ENCODE peak calls at places on chromosomes 5 and 9, in five cellular contexts. D is bronchial epithelial cell, V is lower lobe of right lung, L is cardiac muscle cell, O is nephron progenitor cell. P is an unnamed sample.

GRCh38 chr5:166441-167372 is 24.6 kb upstream of the LRRC14B start:
- DNase-seq in V (peak), D (no peak), L (no peak), O (no peak), P (peak)

GRCh38 chr5:150513375-150514309 is 5.7 kb downstream of the NDST1 start:
- DNase-seq in O (peak), D (no peak), L (no peak), V (no peak), P (peak)

GRCh38 chr9:127838375-127839078 is 15.9 kb downstream of the ENG start:
- DNase-seq in O (peak), D (no peak), V (peak), L (peak), P (no peak)

GRCh38 chr5:132225165-132226032 is 2.3 kb downstream of the P4HA2 start:
- DNase-seq in D (peak), O (no peak), L (peak), V (no peak), P (peak)

GRCh38 chr5:175464414-175465233 is 13.7 kb upstream of the SFXN1 start:
- DNase-seq in V (no peak), O (peak), L (peak), D (peak), P (peak)

GRCh38 chr5:111972080-111972479 is 215.1 kb upstream of the NREP start:
- DNase-seq in L (no peak), O (no peak), V (no peak), D (no peak), P (no peak)

GRCh38 chr9:124771867-124772621 is 933 bp upstream of the NR6A1 start:
- DNase-seq in V (peak), L (peak), O (peak), D (peak), P (peak)

GRCh38 chr9:84411647-84412267 is 71.2 kb upstream of the SLC28A3 start:
- DNase-seq in L (no peak), O (no peak), D (no peak), V (no peak), P (no peak)

GRCh38 chr5:156815988-156816599 is 34.0 kb upstream of the PPP1R2B start:
- DNase-seq in O (peak), L (peak), V (no peak), D (peak), P (no peak)

GRCh38 chr5:30505014-30505886 is 688.2 kb upstream of the CDH6 start:
- DNase-seq in O (no peak), L (peak), V (no peak), D (peak), P (no peak)

GRCh38 chr5:73963021-73963420 is 337.0 kb downstream of the ARHGEF28 start:
- DNase-seq in D (peak), V (no peak), O (no peak), L (peak), P (no peak)

GRCh38 chr5:67355135-67355729 is 158.6 kb upstream of the CD180 start:
- DNase-seq in D (no peak), L (no peak), V (no peak), O (no peak), P (no peak)
- TF ChIP-seq CTCF in D (no peak), L (no peak), V (no peak), O (no peak), P (peak)

DNA sequence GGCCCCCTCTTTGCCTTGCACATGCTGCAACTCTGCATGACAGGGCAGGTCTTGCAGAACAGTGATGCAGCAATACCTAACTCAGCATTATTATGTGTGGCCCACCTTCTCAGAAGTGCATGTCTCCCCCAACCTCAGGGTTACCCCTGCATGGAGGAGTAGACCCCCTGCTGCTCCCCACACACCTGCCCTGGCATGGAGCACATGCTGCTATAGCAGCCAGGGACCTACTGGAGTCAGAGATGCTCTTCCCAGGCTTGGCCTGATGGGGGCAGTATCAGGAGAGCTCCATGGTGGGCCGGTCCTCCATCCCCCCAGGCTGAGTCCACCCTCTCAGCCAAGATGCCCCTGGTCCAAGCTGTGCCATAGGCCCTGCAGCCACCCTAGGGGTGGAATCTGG is 13.2 kb upstream of the BOD1 start:
- DNase-seq in D (no peak), L (no peak), O (peak), V (no peak), P (peak)
- TF ChIP-seq CTCF in D (peak), L (peak), O (peak), V (peak), P (peak)

GRCh38 chr9:82492274-82492673 is 503.7 kb downstream of the SPATA31D1 start:
- DNase-seq in O (no peak), L (no peak), V (no peak), D (no peak), P (no peak)
- TF ChIP-seq CTCF in O (no peak), L (no peak), V (no peak), D (peak), P (peak)

GRCh38 chr5:158770506-158770905 is 329.2 kb downstream of the EBF1 start:
- DNase-seq in V (no peak), O (no peak), L (peak), D (peak), P (peak)
- TF ChIP-seq CTCF in V (no peak), O (peak), L (peak), D (peak), P (peak)

GRCh38 chr5:39201795-39202593 is 17.4 kb downstream of the FYB1 start:
- DNase-seq in O (no peak), L (no peak), D (no peak), V (no peak), P (no peak)

GRCh38 chr5:39203291-39203922 is 16.0 kb downstream of the FYB1 start:
- DNase-seq in V (no peak), D (no peak), O (no peak), L (no peak), P (no peak)

GRCh38 chr5:39205550-39205949 is 13.8 kb downstream of the FYB1 start:
- DNase-seq in O (no peak), D (no peak), V (no peak), L (no peak), P (no peak)

GRCh38 chr5:39202594-39203290 is 16.6 kb downstream of the FYB1 start:
- DNase-seq in V (no peak), O (no peak), L (no peak), D (no peak), P (no peak)

GRCh38 chr5:39203951-39204350 is 15.4 kb downstream of the FYB1 start:
- DNase-seq in L (no peak), O (no peak), V (no peak), D (no peak), P (no peak)
- TF ChIP-seq CTCF in L (no peak), O (no peak), V (no peak), D (no peak), P (no peak)

GRCh38 chr5:76473676-76474075 is 70.6 kb downstream of the IQGAP2 start:
- DNase-seq in V (no peak), L (no peak), D (no peak), O (no peak), P (no peak)
- TF ChIP-seq CTCF in V (no peak), L (no peak), D (no peak), O (no peak), P (no peak)

GRCh38 chr5:10825897-10826644 is 65.0 kb upstream of the DAP start:
- DNase-seq in V (no peak), D (no peak), O (no peak), L (no peak), P (no peak)
- TF ChIP-seq CTCF in V (no peak), D (no peak), O (no peak), L (no peak), P (peak)

GRCh38 chr9:101727621-101728524 is 10.6 kb downstream of the GRIN3A start:
- DNase-seq in O (peak), D (peak), V (no peak), L (peak), P (no peak)
- TF ChIP-seq CTCF in O (peak), D (peak), V (peak), L (peak), P (peak)

P was measured in BE2C.